ENCODE peak calls at places on chromosome 19, in ten cellular contexts. One of them, this sample, is unnamed.

GRCh38 chr19:43467730-43468129 is 2.3 kb upstream of the LYPD3 start:
- DNase-seq in ascending aorta: no peak
- DNase-seq in neural progenitor cell: no peak
- DNase-seq in GM23248: peak
- DNase-seq in HCT116: no peak
- DNase-seq in transverse colon: no peak
- DNase-seq in body of pancreas: no peak
- DNase-seq in CD8-positive, alpha-beta T cell: no peak
- DNase-seq in left lung: no peak
- DNase-seq in neuronal stem cell: no peak
- DNase-seq in this sample: peak

GRCh38 chr19:48361912-48362311 is 1.8 kb downstream of the TMEM143 start:
- DNase-seq in ascending aorta: no peak
- DNase-seq in neural progenitor cell: no peak
- DNase-seq in GM23248: no peak
- DNase-seq in HCT116: no peak
- DNase-seq in transverse colon: no peak
- DNase-seq in body of pancreas: no peak
- DNase-seq in CD8-positive, alpha-beta T cell: no peak
- DNase-seq in left lung: no peak
- DNase-seq in neuronal stem cell: no peak
- DNase-seq in this sample: no peak

GRCh38 chr19:13120817-13121216 is 2.8 kb downstream of the NACC1 start:
- DNase-seq in ascending aorta: no peak
- DNase-seq in neural progenitor cell: no peak
- DNase-seq in GM23248: peak
- DNase-seq in HCT116: no peak
- DNase-seq in transverse colon: no peak
- DNase-seq in body of pancreas: no peak
- DNase-seq in CD8-positive, alpha-beta T cell: no peak
- DNase-seq in left lung: no peak
- DNase-seq in neuronal stem cell: no peak
- DNase-seq in this sample: peak

GRCh38 chr19:56596676-56597075 is 1.6 kb downstream of the ZNF71 start:
- DNase-seq in ascending aorta: no peak
- DNase-seq in neural progenitor cell: no peak
- DNase-seq in GM23248: no peak
- DNase-seq in HCT116: no peak
- DNase-seq in transverse colon: no peak
- DNase-seq in body of pancreas: no peak
- DNase-seq in CD8-positive, alpha-beta T cell: no peak
- DNase-seq in left lung: no peak
- DNase-seq in neuronal stem cell: no peak
- DNase-seq in this sample: no peak

GRCh38 chr19:17296278-17296677 is 6.9 kb downstream of the ABHD8 start:
- DNase-seq in ascending aorta: no peak
- DNase-seq in neural progenitor cell: no peak
- DNase-seq in GM23248: peak
- DNase-seq in HCT116: no peak
- DNase-seq in transverse colon: no peak
- DNase-seq in body of pancreas: no peak
- DNase-seq in CD8-positive, alpha-beta T cell: no peak
- DNase-seq in left lung: no peak
- DNase-seq in neuronal stem cell: no peak
- DNase-seq in this sample: peak

GRCh38 chr19:48497728-48498575 is 13.7 kb downstream of the LMTK3 start:
- DNase-seq in ascending aorta: no peak
- DNase-seq in neural progenitor cell: no peak
- DNase-seq in GM23248: no peak
- DNase-seq in HCT116: no peak
- DNase-seq in transverse colon: no peak
- DNase-seq in body of pancreas: no peak
- DNase-seq in CD8-positive, alpha-beta T cell: no peak
- DNase-seq in left lung: no peak
- DNase-seq in neuronal stem cell: no peak
- DNase-seq in this sample: peak

GRCh38 chr19:55809381-55810058 is 22.3 kb downstream of the NLRP11 start:
- DNase-seq in ascending aorta: peak
- DNase-seq in neural progenitor cell: peak
- DNase-seq in GM23248: peak
- DNase-seq in HCT116: peak
- DNase-seq in transverse colon: peak
- DNase-seq in body of pancreas: peak
- DNase-seq in CD8-positive, alpha-beta T cell: no peak
- DNase-seq in left lung: peak
- DNase-seq in neuronal stem cell: no peak
- DNase-seq in this sample: no peak

GRCh38 chr19:3573858-3574637 is 1.3 kb downstream of the HMG20B start:
- DNase-seq in ascending aorta: peak
- DNase-seq in neural progenitor cell: peak
- DNase-seq in GM23248: peak
- DNase-seq in HCT116: peak
- DNase-seq in transverse colon: peak
- DNase-seq in body of pancreas: peak
- DNase-seq in CD8-positive, alpha-beta T cell: peak
- DNase-seq in left lung: peak
- DNase-seq in neuronal stem cell: peak
- DNase-seq in this sample: peak

GRCh38 chr19:39963860-39964259 is 7.1 kb upstream of the PSMC4 start:
- DNase-seq in ascending aorta: no peak
- DNase-seq in neural progenitor cell: no peak
- DNase-seq in GM23248: no peak
- DNase-seq in HCT116: no peak
- DNase-seq in transverse colon: no peak
- DNase-seq in body of pancreas: no peak
- DNase-seq in CD8-positive, alpha-beta T cell: no peak
- DNase-seq in left lung: no peak
- DNase-seq in neuronal stem cell: no peak
- DNase-seq in this sample: no peak

DNA sequence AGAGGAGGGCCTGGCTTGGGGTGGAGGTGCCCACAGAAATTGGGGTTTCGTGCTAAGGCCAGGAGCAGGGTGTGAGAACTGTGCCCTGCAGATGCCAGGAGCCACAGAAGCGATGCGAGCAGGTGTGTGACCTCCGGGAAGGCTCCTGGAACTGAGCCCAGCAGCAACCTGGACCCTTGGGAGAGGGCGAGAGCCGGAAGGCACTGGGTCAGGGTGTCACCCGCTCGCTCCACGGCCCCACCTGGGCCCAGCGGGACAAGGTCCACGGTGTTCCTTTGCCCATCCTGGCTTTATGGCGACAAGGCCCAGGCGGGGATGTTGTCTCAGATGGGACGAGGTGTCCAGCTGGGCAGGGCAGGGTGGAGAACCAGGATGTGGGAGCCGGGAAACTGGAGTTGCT is 4.2 kb downstream of the MISP start:
- DNase-seq in ascending aorta: no peak
- DNase-seq in neural progenitor cell: no peak
- DNase-seq in GM23248: no peak
- DNase-seq in HCT116: no peak
- DNase-seq in transverse colon: peak
- DNase-seq in body of pancreas: no peak
- DNase-seq in CD8-positive, alpha-beta T cell: no peak
- DNase-seq in left lung: no peak
- DNase-seq in neuronal stem cell: no peak
- DNase-seq in this sample: peak
- H3K27ac ChIP-seq in ascending aorta: no peak
- H3K27ac ChIP-seq in neural progenitor cell: no peak
- H3K27ac ChIP-seq in GM23248: no peak
- H3K27ac ChIP-seq in HCT116: no peak
- H3K27ac ChIP-seq in transverse colon: peak
- H3K27ac ChIP-seq in body of pancreas: no peak
- H3K27ac ChIP-seq in CD8-positive, alpha-beta T cell: no peak
- H3K27ac ChIP-seq in left lung: no peak
- H3K27ac ChIP-seq in neuronal stem cell: no peak
- H3K27ac ChIP-seq in this sample: no peak

GRCh38 chr19:19191920-19192882 is at the start of the genes BORCS8 and RFXANK:
- DNase-seq in ascending aorta: peak
- DNase-seq in neural progenitor cell: peak
- DNase-seq in GM23248: peak
- DNase-seq in HCT116: peak
- DNase-seq in transverse colon: peak
- DNase-seq in body of pancreas: peak
- DNase-seq in CD8-positive, alpha-beta T cell: peak
- DNase-seq in left lung: peak
- DNase-seq in neuronal stem cell: peak
- DNase-seq in this sample: peak

GRCh38 chr19:19193926-19194325 is 1.9 kb downstream of the RFXANK start:
- DNase-seq in ascending aorta: no peak
- DNase-seq in neural progenitor cell: no peak
- DNase-seq in GM23248: no peak
- DNase-seq in HCT116: no peak
- DNase-seq in transverse colon: no peak
- DNase-seq in body of pancreas: no peak
- DNase-seq in CD8-positive, alpha-beta T cell: no peak
- DNase-seq in left lung: no peak
- DNase-seq in neuronal stem cell: no peak
- DNase-seq in this sample: peak

GRCh38 chr19:19192910-19193423 is 909 bp downstream of the RFXANK start:
- DNase-seq in ascending aorta: no peak
- DNase-seq in neural progenitor cell: no peak
- DNase-seq in GM23248: peak
- DNase-seq in HCT116: no peak
- DNase-seq in transverse colon: no peak
- DNase-seq in body of pancreas: no peak
- DNase-seq in CD8-positive, alpha-beta T cell: no peak
- DNase-seq in left lung: no peak
- DNase-seq in neuronal stem cell: no peak
- DNase-seq in this sample: peak
- H3K27ac ChIP-seq in ascending aorta: peak
- H3K27ac ChIP-seq in neural progenitor cell: no peak
- H3K27ac ChIP-seq in GM23248: no peak
- H3K27ac ChIP-seq in HCT116: peak
- H3K27ac ChIP-seq in transverse colon: peak
- H3K27ac ChIP-seq in body of pancreas: peak
- H3K27ac ChIP-seq in CD8-positive, alpha-beta T cell: peak
- H3K27ac ChIP-seq in left lung: peak
- H3K27ac ChIP-seq in neuronal stem cell: peak
- H3K27ac ChIP-seq in this sample: peak

GRCh38 chr19:46945668-46946067 is 74.0 kb upstream of the NPAS1 start:
- DNase-seq in ascending aorta: no peak
- DNase-seq in neural progenitor cell: no peak
- DNase-seq in GM23248: peak
- DNase-seq in HCT116: no peak
- DNase-seq in transverse colon: no peak
- DNase-seq in body of pancreas: no peak
- DNase-seq in CD8-positive, alpha-beta T cell: no peak
- DNase-seq in left lung: no peak
- DNase-seq in neuronal stem cell: no peak
- DNase-seq in this sample: no peak

GRCh38 chr19:46944918-46945628 is 74.6 kb upstream of the NPAS1 start:
- DNase-seq in ascending aorta: peak
- DNase-seq in neural progenitor cell: peak
- DNase-seq in GM23248: peak
- DNase-seq in HCT116: no peak
- DNase-seq in transverse colon: peak
- DNase-seq in body of pancreas: peak
- DNase-seq in CD8-positive, alpha-beta T cell: no peak
- DNase-seq in left lung: no peak
- DNase-seq in neuronal stem cell: peak
- DNase-seq in this sample: peak

GRCh38 chr19:46943150-46943946 is 76.3 kb upstream of the NPAS1 start:
- DNase-seq in ascending aorta: no peak
- DNase-seq in neural progenitor cell: no peak
- DNase-seq in GM23248: no peak
- DNase-seq in HCT116: no peak
- DNase-seq in transverse colon: no peak
- DNase-seq in body of pancreas: no peak
- DNase-seq in CD8-positive, alpha-beta T cell: no peak
- DNase-seq in left lung: no peak
- DNase-seq in neuronal stem cell: no peak
- DNase-seq in this sample: no peak

GRCh38 chr19:46946090-46946489 is 73.5 kb upstream of the NPAS1 start:
- DNase-seq in ascending aorta: no peak
- DNase-seq in neural progenitor cell: no peak
- DNase-seq in GM23248: no peak
- DNase-seq in HCT116: no peak
- DNase-seq in transverse colon: peak
- DNase-seq in body of pancreas: no peak
- DNase-seq in CD8-positive, alpha-beta T cell: no peak
- DNase-seq in left lung: no peak
- DNase-seq in neuronal stem cell: no peak
- DNase-seq in this sample: no peak

GRCh38 chr19:46944123-46944718 is 75.4 kb upstream of the NPAS1 start:
- DNase-seq in ascending aorta: no peak
- DNase-seq in neural progenitor cell: no peak
- DNase-seq in GM23248: no peak
- DNase-seq in HCT116: no peak
- DNase-seq in transverse colon: no peak
- DNase-seq in body of pancreas: no peak
- DNase-seq in CD8-positive, alpha-beta T cell: no peak
- DNase-seq in left lung: no peak
- DNase-seq in neuronal stem cell: no peak
- DNase-seq in this sample: no peak
- H3K27ac ChIP-seq in ascending aorta: peak
- H3K27ac ChIP-seq in neural progenitor cell: peak
- H3K27ac ChIP-seq in GM23248: peak
- H3K27ac ChIP-seq in HCT116: no peak
- H3K27ac ChIP-seq in transverse colon: peak
- H3K27ac ChIP-seq in body of pancreas: peak
- H3K27ac ChIP-seq in CD8-positive, alpha-beta T cell: no peak
- H3K27ac ChIP-seq in left lung: no peak
- H3K27ac ChIP-seq in neuronal stem cell: peak
- H3K27ac ChIP-seq in this sample: peak

GRCh38 chr19:45863335-45863839 is 440 bp upstream of the SYMPK start:
- DNase-seq in ascending aorta: no peak
- DNase-seq in neural progenitor cell: no peak
- DNase-seq in GM23248: no peak
- DNase-seq in HCT116: no peak
- DNase-seq in transverse colon: peak
- DNase-seq in body of pancreas: no peak
- DNase-seq in CD8-positive, alpha-beta T cell: no peak
- DNase-seq in left lung: no peak
- DNase-seq in neuronal stem cell: no peak
- DNase-seq in this sample: no peak

GRCh38 chr19:45863840-45864628 is at the start of gene FOXA3:
- DNase-seq in ascending aorta: no peak
- DNase-seq in neural progenitor cell: peak
- DNase-seq in GM23248: peak
- DNase-seq in HCT116: no peak
- DNase-seq in transverse colon: peak
- DNase-seq in body of pancreas: peak
- DNase-seq in CD8-positive, alpha-beta T cell: peak
- DNase-seq in left lung: peak
- DNase-seq in neuronal stem cell: no peak
- DNase-seq in this sample: peak

GRCh38 chr19:45860359-45861259 is 2.3 kb downstream of the SYMPK start:
- DNase-seq in ascending aorta: no peak
- DNase-seq in neural progenitor cell: no peak
- DNase-seq in GM23248: no peak
- DNase-seq in HCT116: no peak
- DNase-seq in transverse colon: no peak
- DNase-seq in body of pancreas: no peak
- DNase-seq in CD8-positive, alpha-beta T cell: no peak
- DNase-seq in left lung: no peak
- DNase-seq in neuronal stem cell: no peak
- DNase-seq in this sample: no peak

GRCh38 chr19:45862564-45863334 is at the start of gene SYMPK:
- DNase-seq in ascending aorta: peak
- DNase-seq in neural progenitor cell: peak
- DNase-seq in GM23248: peak
- DNase-seq in HCT116: peak
- DNase-seq in transverse colon: peak
- DNase-seq in body of pancreas: peak
- DNase-seq in CD8-positive, alpha-beta T cell: peak
- DNase-seq in left lung: peak
- DNase-seq in neuronal stem cell: peak
- DNase-seq in this sample: peak

GRCh38 chr19:45862271-45862563 is 730 bp downstream of the SYMPK start:
- DNase-seq in ascending aorta: no peak
- DNase-seq in neural progenitor cell: no peak
- DNase-seq in GM23248: no peak
- DNase-seq in HCT116: no peak
- DNase-seq in transverse colon: peak
- DNase-seq in body of pancreas: no peak
- DNase-seq in CD8-positive, alpha-beta T cell: no peak
- DNase-seq in left lung: no peak
- DNase-seq in neuronal stem cell: no peak
- DNase-seq in this sample: no peak
- H3K27ac ChIP-seq in ascending aorta: peak
- H3K27ac ChIP-seq in neural progenitor cell: no peak
- H3K27ac ChIP-seq in GM23248: peak
- H3K27ac ChIP-seq in HCT116: peak
- H3K27ac ChIP-seq in transverse colon: peak
- H3K27ac ChIP-seq in body of pancreas: peak
- H3K27ac ChIP-seq in CD8-positive, alpha-beta T cell: peak
- H3K27ac ChIP-seq in left lung: peak
- H3K27ac ChIP-seq in neuronal stem cell: no peak
- H3K27ac ChIP-seq in this sample: peak

This sample was measured in osteoblast.